ENCODE peak calls at places on chromosome 1, in four cellular contexts. N is activated CD8-positive, alpha-beta memory T cell treated with anti-CD3 and anti-CD28 coated beads, Interleukin-2, amount 50 U/mL, for 48 hours; S is SHP77; P is amniotic stem cell. T is an unnamed sample.

GRCh38 chr1:29271724-29272123 is 35.4 kb downstream of the PTPRU start:
- DNase-seq in S (no peak), N (peak; percentile 28), P (no peak), T (peak; percentile 80)

GRCh38 chr1:176566004-176566975 is 103.3 kb downstream of the PAPPA2 start:
- DNase-seq in N (no peak), P (no peak), S (no peak), T (peak; percentile 58)

GRCh38 chr1:108892356-108893140 is 15.8 kb downstream of the GPSM2 start:
- DNase-seq in N (no peak), P (no peak), S (no peak), T (peak; percentile 88)

GRCh38 chr1:193036337-193037047 is 22.7 kb downstream of the UCHL5 start:
- DNase-seq in S (no peak), P (no peak), N (no peak), T (no peak)

GRCh38 chr1:54324031-54324654 is 82.1 kb downstream of the SSBP3 start:
- DNase-seq in S (no peak), N (no peak), P (no peak), T (no peak)

GRCh38 chr1:206705744-206706297 is 21.1 kb downstream of the MAPKAPK2 start:
- DNase-seq in P (no peak), S (no peak), N (no peak), T (no peak)

GRCh38 chr1:160406131-160406968 is 6.0 kb downstream of the VANGL2 start:
- DNase-seq in P (no peak), S (no peak), N (no peak), T (no peak)

GRCh38 chr1:63032171-63032570 is 248.2 kb downstream of the ATG4C start:
- DNase-seq in P (no peak), S (no peak), N (no peak), T (no peak)

GRCh38 chr1:42319128-42319851 is 15.7 kb downstream of the FOXJ3 start:
- DNase-seq in S (no peak), N (no peak), P (no peak), T (peak; percentile 17)

GRCh38 chr1:221234821-221235220 is 355.6 kb downstream of the HLX start:
- DNase-seq in P (no peak), N (no peak), S (no peak), T (peak; percentile 35)

GRCh38 chr1:247443641-247444040 is 14.3 kb downstream of the OR2B11 start:
- DNase-seq in S (no peak), N (no peak), P (no peak), T (no peak)

GRCh38 chr1:199123615-199124014 is 484.8 kb downstream of the PTPRC start:
- DNase-seq in S (no peak), P (no peak), N (no peak), T (peak; percentile 64)

GRCh38 chr1:179369751-179370341 is 4.1 kb downstream of the AXDND1 start:
- DNase-seq in N (no peak), S (peak; percentile 70), P (peak; percentile 33), T (peak; percentile 68)

GRCh38 chr1:23436520-23437354 is 12.2 kb upstream of the TCEA3 start:
- DNase-seq in S (no peak), N (peak; percentile 61), P (no peak), T (no peak)

GRCh38 chr1:245242989-245243388 is 88.2 kb downstream of the KIF26B start:
- DNase-seq in N (no peak), P (no peak), S (no peak), T (no peak)

GRCh38 chr1:222643603-222643936 is 25.7 kb downstream of the MIA3 start:
- DNase-seq in N (no peak), P (no peak), S (peak; percentile 39), T (peak; percentile 29)

GRCh38 chr1:36014722-36015220 is 69.1 kb upstream of the TEKT2 start:
- DNase-seq in N (no peak), S (no peak), P (no peak), T (no peak)

GRCh38 chr1:204996981-204997380 is 46.0 kb upstream of the CNTN2 start:
- DNase-seq in P (no peak), N (no peak), S (no peak), T (no peak)

GRCh38 chr1:30684881-30685795 is 38.2 kb downstream of the MATN1 start:
- DNase-seq in N (no peak), P (no peak), S (no peak), T (peak; percentile 40)

GRCh38 chr1:24964811-24965570 is 34.9 kb upstream of the RUNX3 start:
- DNase-seq in N (peak; percentile 95), P (no peak), S (no peak), T (no peak)

GRCh38 chr1:92065042-92065441 is 10.2 kb downstream of the SETSIP start:
- DNase-seq in P (no peak), N (no peak), S (no peak), T (no peak)

GRCh38 chr1:159921251-159921650 is 4.1 kb downstream of the TAGLN2 start:
- DNase-seq in N (no peak), S (no peak), P (no peak), T (no peak)

GRCh38 chr1:246281639-246282038 is 225.4 kb downstream of the SMYD3 start:
- DNase-seq in N (no peak), P (no peak), S (no peak), T (no peak)

GRCh38 chr1:51946300-51946699 is 44.2 kb downstream of the RAB3B start:
- DNase-seq in P (no peak), S (no peak), N (no peak), T (no peak)

GRCh38 chr1:202710070-202711025 is at the start of gene SYT2:
- DNase-seq in P (no peak), S (no peak), N (peak; percentile 57), T (no peak)

GRCh38 chr1:12615916-12616708 is 1.9 kb downstream of the DHRS3 start:
- DNase-seq in P (no peak), N (no peak), S (no peak), T (peak; percentile 68)

GRCh38 chr1:93446837-93447451 is 974 bp upstream of the FNBP1L start:
- DNase-seq in S (no peak), N (no peak), P (no peak), T (peak; percentile 41)

GRCh38 chr1:4464478-4464877 is 189.9 kb upstream of the AJAP1 start:
- DNase-seq in N (no peak), P (no peak), S (no peak), T (no peak)

GRCh38 chr1:63534406-63534805 is 11.1 kb downstream of the EFCAB7 start:
- DNase-seq in P (no peak), N (no peak), S (no peak), T (no peak)

GRCh38 chr1:216750031-216750627 is 26.9 kb upstream of the ESRRG start:
- DNase-seq in S (peak; percentile 49), N (no peak), P (peak; percentile 41), T (peak; percentile 79)

GRCh38 chr1:38672692-38673091 is 186.9 kb downstream of the RRAGC start:
- DNase-seq in P (no peak), S (no peak), N (no peak), T (no peak)

GRCh38 chr1:42745851-42746250 is 5.8 kb upstream of the CLDN19 start:
- DNase-seq in S (no peak), N (no peak), P (no peak), T (no peak)

T was measured in renal cortical epithelial cell.